ENCODE peak calls at places on chromosomes 6 and 20, in seven cellular contexts. Z, R, K, D, F, Y and I are unnamed samples.

GRCh38 chr6:132484680-132485018 is 28.3 kb downstream of the STX7 start:
- DNase-seq in Z (no peak), R (no peak), K (no peak), D (no peak), F (no peak), Y (no peak), I (no peak)

GRCh38 chr6:39243809-39244208 is 14.5 kb upstream of the KCNK5 start:
- DNase-seq in Z (peak; percentile 29), R (no peak), K (no peak), D (peak; percentile 39), F (no peak), Y (no peak), I (no peak)

GRCh38 chr20:53322651-53323050 is 271.0 kb downstream of the ZNF217 start:
- DNase-seq in Z (no peak), R (no peak), K (no peak), D (no peak), F (no peak), Y (no peak), I (no peak)

GRCh38 chr20:461254-462198 is 807 bp downstream of the TBC1D20 start:
- DNase-seq in Z (peak; percentile 66), R (peak; percentile 42), K (peak; percentile 20), D (peak; percentile 69), F (peak; percentile 52), Y (peak; percentile 42), I (no peak)

GRCh38 chr6:163705923-163706322 is 291.4 kb downstream of the QKI start:
- DNase-seq in Z (no peak), R (no peak), K (no peak), D (no peak), F (no peak), Y (no peak), I (no peak)

GRCh38 chr6:82589509-82590206 is 226.0 kb downstream of the TPBG start:
- DNase-seq in Z (peak; percentile 75), R (peak; percentile 1), K (peak; percentile 30), D (no peak), F (peak; percentile 60), Y (peak; percentile 64), I (no peak)

GRCh38 chr6:104789770-104790190 is 69.9 kb downstream of the HACE1 start:
- DNase-seq in Z (peak; percentile 41), R (peak; percentile 23), K (no peak), D (no peak), F (peak; percentile 23), Y (peak; percentile 55), I (no peak)

GRCh38 chr6:157269261-157269794 is 54.0 kb downstream of the TMEM242 start:
- DNase-seq in Z (no peak), R (no peak), K (no peak), D (peak; percentile 88), F (no peak), Y (peak; percentile 60), I (no peak)

GRCh38 chr6:6995328-6995727 is 112.4 kb upstream of the RREB1 start:
- DNase-seq in Z (no peak), R (no peak), K (no peak), D (no peak), F (no peak), Y (peak; percentile 11), I (no peak)

GRCh38 chr20:52494244-52494643 is 302.7 kb upstream of the ZFP64 start:
- DNase-seq in Z (no peak), R (no peak), K (no peak), D (peak; percentile 29), F (no peak), Y (peak; percentile 98), I (peak; percentile 17)

GRCh38 chr6:161169060-161169459 is 104.8 kb downstream of the AGPAT4 start:
- DNase-seq in Z (no peak), R (no peak), K (no peak), D (no peak), F (no peak), Y (no peak), I (no peak)